ENCODE peak calls at places on chromosome 5, in six cellular contexts. G is lung, I is spleen, L is astrocyte, U is IMR-90, B is uterus. E is an unnamed sample.

GRCh38 chr5:127958421-127959011 is 125.0 kb upstream of the SLC12A2 start:
- DNase-seq in G (no peak), I (no peak), L (no peak), U (no peak), B (no peak), E (no peak)

GRCh38 chr5:135886136-135886535 is 9.5 kb downstream of the IL9 start:
- DNase-seq in G (no peak), I (no peak), L (no peak), U (no peak), B (no peak), E (no peak)

GRCh38 chr5:50958852-50959457 is 292.5 kb downstream of the PARP8 start:
- DNase-seq in G (no peak), I (no peak), L (peak), U (peak), B (no peak), E (peak)

GRCh38 chr5:160327829-160328228 is 15.5 kb upstream of the CCNJL start:
- DNase-seq in G (no peak), I (no peak), L (no peak), U (no peak), B (no peak), E (no peak)

GRCh38 chr5:32500206-32500605 is 55.7 kb upstream of the ZFR start:
- DNase-seq in G (no peak), I (no peak), L (no peak), U (no peak), B (no peak), E (no peak)

GRCh38 chr5:131082034-131082550 is 83.0 kb downstream of the HINT1 start:
- DNase-seq in G (no peak), I (no peak), L (peak), U (no peak), B (no peak), E (no peak)

GRCh38 chr5:28512648-28513047 is 1474.3 kb upstream of the CDH9 start:
- DNase-seq in G (no peak), I (no peak), L (no peak), U (no peak), B (no peak), E (no peak)

GRCh38 chr5:14357861-14358260 is 214.7 kb downstream of the TRIO start:
- DNase-seq in G (no peak), I (no peak), L (no peak), U (no peak), B (no peak), E (no peak)

GRCh38 chr5:41863871-41864486 is 6.2 kb downstream of the OXCT1 start:
- DNase-seq in G (no peak), I (no peak), L (peak), U (peak), B (no peak), E (no peak)

GRCh38 chr5:62575556-62575955 is 3.1 kb upstream of the LRRC70 start:
- DNase-seq in G (no peak), I (no peak), L (no peak), U (no peak), B (no peak), E (no peak)

GRCh38 chr5:178460598-178461425 is 129.4 kb downstream of the COL23A1 start:
- DNase-seq in G (peak), I (peak), L (no peak), U (peak), B (peak), E (peak)

GRCh38 chr5:157215826-157216167 is 35.2 kb downstream of the ITK start:
- DNase-seq in G (no peak), I (no peak), L (no peak), U (no peak), B (no peak), E (no peak)

GRCh38 chr5:172939045-172939444 is 20.2 kb upstream of the RPL26L1 start:
- DNase-seq in G (no peak), I (peak), L (no peak), U (peak), B (no peak), E (no peak)

GRCh38 chr5:133831506-133832224 is 136.8 kb downstream of the C5orf15 start:
- DNase-seq in G (no peak), I (no peak), L (peak), U (peak), B (no peak), E (peak)

GRCh38 chr5:173238312-173239232 is 3.6 kb upstream of the NKX2-5 start:
- DNase-seq in G (no peak), I (no peak), L (no peak), U (no peak), B (no peak), E (no peak)

GRCh38 chr5:36414869-36415282 is 113.2 kb upstream of the RANBP3L start:
- DNase-seq in G (no peak), I (no peak), L (no peak), U (peak), B (no peak), E (no peak)

GRCh38 chr5:139660916-139661814 is 13.0 kb downstream of the CXXC5 start:
- DNase-seq in G (peak), I (peak), L (peak), U (peak), B (peak), E (peak)

GRCh38 chr5:53113947-53114346 is 4.4 kb upstream of the MOCS2 start:
- DNase-seq in G (no peak), I (no peak), L (no peak), U (no peak), B (no peak), E (no peak)

GRCh38 chr5:124511791-124512190 is 234.6 kb downstream of the ZNF608 start:
- DNase-seq in G (no peak), I (no peak), L (peak), U (peak), B (no peak), E (no peak)

GRCh38 chr5:103035701-103036100 is 84.2 kb downstream of the GIN1 start:
- DNase-seq in G (no peak), I (no peak), L (no peak), U (no peak), B (no peak), E (no peak)

GRCh38 chr5:41418220-41419031 is 92.0 kb downstream of the PLCXD3 start:
- DNase-seq in G (no peak), I (no peak), L (peak), U (peak), B (no peak), E (no peak)

GRCh38 chr5:63963080-63963735 is 963 bp upstream of the HTR1A start:
- DNase-seq in G (peak), I (no peak), L (peak), U (peak), B (no peak), E (peak)

GRCh38 chr5:166865206-166865605 is 1426.2 kb upstream of the WWC1 start:
- DNase-seq in G (no peak), I (no peak), L (no peak), U (no peak), B (no peak), E (no peak)

DNA sequence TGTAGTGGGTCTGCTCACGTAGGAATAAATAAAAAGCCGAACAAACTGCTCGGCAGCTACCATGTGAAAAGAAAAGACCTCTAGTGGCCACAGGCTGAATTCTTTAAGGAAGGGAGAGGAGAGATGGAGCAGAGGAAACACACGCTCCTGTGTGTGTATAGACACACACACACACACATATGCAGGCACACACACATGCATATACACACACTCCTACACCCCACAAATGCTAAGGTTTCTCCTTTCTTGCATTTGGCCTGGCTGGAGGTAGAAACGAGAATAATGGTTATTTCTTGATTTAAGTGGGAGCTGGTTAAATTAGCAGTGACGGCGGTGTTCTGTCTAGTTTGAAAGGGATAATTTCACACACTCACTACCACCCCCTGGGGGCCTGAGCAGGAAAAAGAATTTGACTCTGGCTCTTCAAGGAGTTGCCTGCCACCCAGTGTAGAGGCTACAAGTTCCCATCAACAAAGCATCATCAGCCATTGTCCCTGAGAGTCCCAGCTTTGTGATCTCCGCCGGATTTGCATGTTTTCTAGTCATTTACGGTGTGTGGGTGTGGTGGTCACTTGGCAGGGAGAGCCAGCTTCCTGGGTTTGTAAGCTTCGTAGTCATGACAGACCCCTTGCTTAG is at the start of gene INSYN2B:
- DNase-seq in G (peak), I (no peak), L (peak), U (peak), B (peak), E (peak)
- H3K27ac ChIP-seq in G (no peak), I (no peak), L (peak), U (peak), B (no peak), E (peak)

GRCh38 chr5:7361593-7361992 is 34.3 kb upstream of the ADCY2 start:
- DNase-seq in G (no peak), I (no peak), L (no peak), U (no peak), B (no peak), E (no peak)
- H3K27ac ChIP-seq in G (no peak), I (no peak), L (no peak), U (no peak), B (no peak), E (no peak)

DNA sequence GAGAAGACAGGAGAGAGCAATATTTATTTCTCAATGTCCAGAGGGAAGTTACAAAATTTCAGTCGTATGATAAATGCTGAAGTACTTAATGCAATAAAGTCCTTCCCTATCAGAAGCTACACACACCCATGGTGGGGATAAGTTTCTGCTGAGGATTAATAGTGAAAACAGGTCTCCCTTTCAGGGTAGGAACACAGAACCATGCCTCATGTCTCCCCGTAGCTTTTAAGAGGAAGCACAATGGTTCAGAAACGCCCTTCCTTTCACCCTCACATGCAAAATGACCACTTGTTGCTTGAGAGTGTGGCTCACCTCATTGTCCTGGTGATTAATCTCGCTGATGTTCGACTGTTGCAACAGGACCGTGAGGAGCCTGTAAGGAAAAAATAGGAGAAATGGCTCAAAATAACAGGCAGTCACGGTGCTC is 73.6 kb downstream of the ANKRD55 start:
- DNase-seq in G (no peak), I (no peak), L (peak), U (no peak), B (no peak), E (no peak)
- H3K27ac ChIP-seq in G (no peak), I (peak), L (no peak), U (no peak), B (no peak), E (no peak)

DNA sequence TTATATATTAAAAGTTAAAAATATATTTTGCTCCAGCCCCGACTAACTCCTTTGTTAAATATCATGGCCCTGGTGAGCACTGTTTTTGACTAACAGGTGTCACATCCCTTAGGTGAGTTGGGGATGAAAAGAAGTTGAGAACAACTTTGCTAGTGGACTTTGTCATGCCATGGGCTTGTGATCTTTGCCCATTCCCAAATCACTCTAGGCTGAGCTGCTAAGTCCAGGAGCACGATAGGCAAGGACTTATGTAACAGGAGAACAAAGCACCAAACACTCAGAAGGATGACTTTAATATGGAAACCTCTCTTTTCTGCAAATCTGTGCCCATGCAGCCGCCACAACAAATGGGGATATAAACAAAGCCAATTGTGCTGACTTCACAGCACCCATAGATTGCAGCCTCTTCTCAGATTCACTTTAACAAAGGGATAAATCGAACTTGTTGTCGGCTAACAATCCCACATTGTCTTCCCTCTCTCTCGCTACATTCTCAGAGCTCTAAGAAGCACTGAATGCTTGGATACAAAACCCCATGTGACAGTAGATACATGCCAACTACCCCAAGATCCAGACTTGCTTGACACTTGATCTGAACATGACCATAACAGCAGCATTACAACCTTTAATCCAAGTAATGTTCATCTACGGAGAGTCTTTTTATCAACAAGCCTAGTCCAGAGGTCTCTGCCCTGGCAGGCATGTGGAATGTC is 86.8 kb upstream of the CD180 start:
- DNase-seq in G (no peak), I (no peak), L (no peak), U (no peak), B (no peak), E (no peak)
- H3K27ac ChIP-seq in G (no peak), I (no peak), L (no peak), U (no peak), B (no peak), E (no peak)

DNA sequence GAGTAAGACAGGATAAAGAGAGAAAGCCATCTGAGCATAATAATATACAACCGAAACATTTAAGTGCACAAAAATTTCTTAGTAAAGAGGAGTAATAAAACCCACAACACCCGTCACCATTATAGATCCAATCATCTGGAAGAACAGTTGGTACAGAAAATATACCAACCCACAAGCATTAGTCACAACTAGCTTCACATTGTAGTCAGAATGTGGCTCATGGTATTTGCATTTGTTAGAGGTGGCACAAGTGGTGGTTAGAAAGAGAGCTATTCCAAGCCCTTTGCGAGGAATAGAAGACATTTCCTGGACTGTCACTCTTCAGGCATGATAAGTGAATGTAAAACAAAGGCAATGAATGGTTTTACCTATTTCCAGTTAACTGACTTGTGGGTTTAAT is 677.5 kb upstream of the ST8SIA4 start:
- DNase-seq in G (no peak), I (no peak), L (peak), U (no peak), B (no peak), E (no peak)
- H3K27ac ChIP-seq in G (no peak), I (no peak), L (no peak), U (no peak), B (no peak), E (no peak)

DNA sequence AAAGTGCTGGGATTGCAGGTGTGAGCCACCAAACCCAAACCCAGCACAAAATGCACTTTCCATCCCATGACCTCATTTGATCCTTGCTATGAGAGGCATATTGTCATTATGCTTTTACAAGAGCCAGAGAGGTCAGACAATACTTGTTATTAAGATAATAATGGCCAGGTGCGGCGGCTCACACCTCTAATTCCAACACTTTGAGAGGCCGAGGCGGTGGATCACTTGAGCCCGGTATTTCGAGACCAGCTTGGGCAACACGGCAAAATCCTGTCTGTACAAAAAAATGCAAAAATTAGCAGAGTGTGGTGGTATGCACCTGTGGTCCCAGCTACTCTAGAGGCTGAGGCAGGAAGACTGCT is 55.9 kb upstream of the IL17B start:
- DNase-seq in G (no peak), I (no peak), L (no peak), U (no peak), B (no peak), E (no peak)
- H3K27ac ChIP-seq in G (no peak), I (no peak), L (no peak), U (no peak), B (peak), E (no peak)

GRCh38 chr5:2751592-2752021 is at the start of gene IRX2:
- DNase-seq in G (peak), I (no peak), L (peak), U (peak), B (no peak), E (no peak)
- H3K27ac ChIP-seq in G (no peak), I (no peak), L (peak), U (no peak), B (no peak), E (no peak)

E was measured in brain microvascular endothelial cell.